ENCODE peak calls at places on chromosomes 7 and 10, in eight cellular contexts. I, R, N, T, G, H, A and E are unnamed samples.

GRCh38 chr10:74548676-74549075 is 277.7 kb upstream of the KAT6B start:
- DNase-seq in I (no peak), R (no peak), N (no peak), T (no peak), G (no peak), H (peak), A (no peak), E (no peak)

GRCh38 chr10:21724695-21725371 is 190.8 kb downstream of the MLLT10 start:
- DNase-seq in I (no peak), R (peak), N (peak), T (no peak), G (peak), H (peak), A (peak), E (peak)

GRCh38 chr10:95688648-95689047 is 5.1 kb downstream of the TCTN3 start:
- DNase-seq in I (no peak), R (no peak), N (no peak), T (no peak), G (no peak), H (no peak), A (no peak), E (no peak)

GRCh38 chr10:28241766-28242399 is 61.0 kb downstream of the MPP7 start:
- DNase-seq in I (peak), R (peak), N (peak), T (peak), G (peak), H (peak), A (peak), E (no peak)

GRCh38 chr10:133151528-133151927 is 8.5 kb upstream of the KNDC1 start:
- DNase-seq in I (no peak), R (no peak), N (no peak), T (no peak), G (no peak), H (no peak), A (no peak), E (no peak)

GRCh38 chr7:43906327-43907010 is at the start of gene URGCP:
- DNase-seq in I (peak), R (no peak), N (peak), T (peak), G (peak), H (no peak), A (peak), E (peak)

GRCh38 chr10:111347386-111348005 is 270.7 kb downstream of the ADRA2A start:
- DNase-seq in I (no peak), R (no peak), N (no peak), T (no peak), G (no peak), H (no peak), A (no peak), E (no peak)

GRCh38 chr7:89247207-89247606 is 451.7 kb upstream of the TEX47 start:
- DNase-seq in I (no peak), R (no peak), N (no peak), T (no peak), G (no peak), H (no peak), A (no peak), E (no peak)

GRCh38 chr7:105473163-105473562 is 48.9 kb downstream of the PUS7 start:
- DNase-seq in I (no peak), R (peak), N (peak), T (no peak), G (peak), H (peak), A (peak), E (peak)

GRCh38 chr10:36030516-36030915 is 388.4 kb upstream of the FZD8 start:
- DNase-seq in I (no peak), R (no peak), N (no peak), T (no peak), G (no peak), H (no peak), A (no peak), E (no peak)

GRCh38 chr7:45026984-45027773 is 27.2 kb downstream of the CCM2 start:
- DNase-seq in I (no peak), R (peak), N (peak), T (peak), G (no peak), H (peak), A (no peak), E (peak)

GRCh38 chr10:123848564-123849457 is 42.8 kb downstream of the CPXM2 start:
- DNase-seq in I (no peak), R (peak), N (no peak), T (no peak), G (no peak), H (no peak), A (no peak), E (no peak)

GRCh38 chr10:46240684-46241565 is 45.9 kb upstream of the ANTXRL start:
- DNase-seq in I (no peak), R (no peak), N (no peak), T (no peak), G (no peak), H (no peak), A (no peak), E (no peak)

GRCh38 chr7:7761974-7762769 is 43.8 kb upstream of the RPA3 start:
- DNase-seq in I (no peak), R (peak), N (peak), T (peak), G (peak), H (peak), A (no peak), E (peak)

GRCh38 chr10:13634207-13634606 is 47.4 kb downstream of the PRPF18 start:
- DNase-seq in I (no peak), R (no peak), N (no peak), T (no peak), G (no peak), H (no peak), A (no peak), E (no peak)

GRCh38 chr10:29438271-29438670 is 149.4 kb downstream of the LYZL1 start:
- DNase-seq in I (no peak), R (no peak), N (no peak), T (no peak), G (no peak), H (peak), A (no peak), E (no peak)

GRCh38 chr10:72276421-72277339 is 3.0 kb downstream of the DDIT4 start:
- DNase-seq in I (no peak), R (peak), N (peak), T (no peak), G (no peak), H (no peak), A (no peak), E (no peak)

GRCh38 chr7:54967384-54967783 is 51.4 kb upstream of the EGFR start:
- DNase-seq in I (no peak), R (no peak), N (peak), T (no peak), G (no peak), H (peak), A (no peak), E (peak)

GRCh38 chr7:2760098-2760889 is 72.3 kb downstream of the AMZ1 start:
- DNase-seq in I (no peak), R (no peak), N (peak), T (no peak), G (peak), H (peak), A (no peak), E (no peak)

GRCh38 chr10:5779753-5780152 is 33.5 kb downstream of the GDI2 start:
- DNase-seq in I (no peak), R (no peak), N (no peak), T (no peak), G (no peak), H (no peak), A (no peak), E (no peak)

GRCh38 chr10:7408003-7408493 is 2.8 kb downstream of the SFMBT2 start:
- DNase-seq in I (peak), R (no peak), N (peak), T (peak), G (no peak), H (no peak), A (no peak), E (peak)

GRCh38 chr7:42151309-42151708 is 85.7 kb downstream of the GLI3 start:
- DNase-seq in I (no peak), R (no peak), N (peak), T (no peak), G (no peak), H (no peak), A (no peak), E (peak)

GRCh38 chr10:100522107-100522811 is 2.6 kb upstream of the SEC31B start:
- DNase-seq in I (no peak), R (no peak), N (no peak), T (no peak), G (no peak), H (no peak), A (no peak), E (no peak)

GRCh38 chr7:131413711-131414110 is 86.0 kb downstream of the MKLN1 start:
- DNase-seq in I (no peak), R (no peak), N (no peak), T (no peak), G (no peak), H (no peak), A (no peak), E (no peak)

GRCh38 chr10:89702121-89702480 is 711 bp downstream of the KIF20B start:
- DNase-seq in I (no peak), R (no peak), N (no peak), T (peak), G (peak), H (peak), A (no peak), E (no peak)

GRCh38 chr10:44935201-44935960 is 24.2 kb upstream of the RASSF4 start:
- DNase-seq in I (no peak), R (peak), N (peak), T (no peak), G (peak), H (peak), A (peak), E (peak)

GRCh38 chr7:137950263-137950621 is 51.6 kb downstream of the CREB3L2 start:
- DNase-seq in I (no peak), R (no peak), N (no peak), T (no peak), G (no peak), H (no peak), A (no peak), E (no peak)

GRCh38 chr10:22666287-22667092 is 47.9 kb downstream of the PIP4K2A start:
- DNase-seq in I (peak), R (no peak), N (peak), T (peak), G (no peak), H (peak), A (no peak), E (no peak)

GRCh38 chr7:155729847-155730246 is 82.4 kb downstream of the SHH start:
- DNase-seq in I (no peak), R (no peak), N (peak), T (no peak), G (no peak), H (no peak), A (no peak), E (peak)